ENCODE peak calls at places on chromosomes 6 and 20, in ten cellular contexts. N is PC-3; C is fibroblast of the aortic adventitia; G is CD4-positive, alpha-beta T cell; S is heart right ventricle; D is heart left ventricle; M is foreskin fibroblast; K is IMR-90; U is transverse colon; R is GM23338. I is an unnamed sample.

GRCh38 chr6:14875678-14876063 is 370.2 kb upstream of the JARID2 start:
- DNase-seq in R (no peak), D (no peak), N (no peak), K (no peak), U (no peak), S (no peak), G (no peak), M (no peak), C (no peak), I (no peak)

GRCh38 chr6:144474290-144474689 is 189.2 kb downstream of the UTRN start:
- DNase-seq in D (no peak), G (no peak), R (no peak), N (no peak), S (no peak), M (no peak), K (no peak), C (no peak), U (no peak), I (no peak)

GRCh38 chr6:47251396-47251795 is 58.3 kb downstream of the TNFRSF21 start:
- DNase-seq in R (no peak), D (no peak), S (no peak), U (no peak), C (no peak), G (no peak), M (no peak), N (no peak), K (no peak), I (no peak)

GRCh38 chr6:144219056-144219685 is 66.0 kb upstream of the UTRN start:
- DNase-seq in M (peak), D (no peak), G (no peak), N (peak), K (peak), R (peak), U (no peak), S (no peak), C (peak), I (peak)

GRCh38 chr6:47524136-47524840 is 46.7 kb downstream of the CD2AP start:
- DNase-seq in N (no peak), D (no peak), K (peak), M (no peak), S (no peak), C (peak), U (no peak), R (peak), G (no peak), I (no peak)

GRCh38 chr6:160881409-160881808 is 110.2 kb upstream of the MAP3K4 start:
- DNase-seq in D (no peak), C (no peak), U (no peak), N (no peak), S (no peak), R (no peak), M (peak), G (no peak), K (no peak), I (peak)

GRCh38 chr6:135922746-135923145 is 71.2 kb downstream of the PDE7B start:
- DNase-seq in G (no peak), S (peak), R (no peak), N (peak), U (no peak), K (peak), M (peak), C (peak), D (peak), I (peak)

GRCh38 chr20:44703183-44703925 is 11.8 kb upstream of the CCN5 start:
- DNase-seq in N (no peak), M (peak), K (no peak), G (no peak), R (no peak), C (peak), S (no peak), U (no peak), D (no peak), I (no peak)

GRCh38 chr20:59173938-59174496 is 10.4 kb downstream of the ZNF831 start:
- DNase-seq in R (no peak), S (no peak), K (no peak), N (no peak), D (no peak), U (no peak), C (no peak), G (no peak), M (no peak), I (no peak)

GRCh38 chr6:25882066-25882496 is 8.0 kb upstream of the SLC17A3 start:
- DNase-seq in C (no peak), G (peak), K (no peak), N (no peak), U (peak), S (peak), M (peak), D (no peak), R (peak), I (no peak)

GRCh38 chr6:16332175-16332542 is 93.8 kb downstream of the GMPR start:
- DNase-seq in C (peak), K (peak), M (peak), N (peak), D (peak), U (peak), S (peak), R (peak), G (peak), I (no peak)

GRCh38 chr6:36353411-36353915 is 16.8 kb upstream of the BNIP5 start:
- DNase-seq in R (no peak), C (peak), U (no peak), N (no peak), M (no peak), G (no peak), D (no peak), K (peak), S (no peak), I (no peak)

GRCh38 chr20:10249048-10249770 is 30.6 kb downstream of the SNAP25 start:
- DNase-seq in D (no peak), C (no peak), M (no peak), N (peak), R (peak), G (no peak), S (no peak), U (no peak), K (peak), I (no peak)

GRCh38 chr6:170226647-170227046 is 64.2 kb downstream of the DLL1 start:
- DNase-seq in G (no peak), N (no peak), R (no peak), K (no peak), D (peak), U (no peak), S (no peak), C (no peak), M (no peak), I (no peak)

GRCh38 chr6:26103770-26104456 is 16.7 kb downstream of the HFE start:
- DNase-seq in D (peak), C (peak), K (peak), M (peak), N (peak), G (peak), S (peak), R (peak), U (peak), I (peak)

GRCh38 chr20:53611449-53611894 is 17.8 kb upstream of the ZNF217 start:
- DNase-seq in C (peak), M (peak), U (peak), D (peak), K (peak), N (peak), G (no peak), S (no peak), R (peak), I (peak)

GRCh38 chr20:49594143-49594928 is 26.4 kb upstream of the PTGIS start:
- DNase-seq in D (peak), K (peak), U (peak), R (no peak), S (peak), G (no peak), N (peak), C (peak), M (peak), I (peak)

GRCh38 chr6:106790146-106790770 is 160.9 kb downstream of the QRSL1 start:
- DNase-seq in M (peak), C (peak), K (no peak), R (no peak), S (no peak), U (no peak), N (no peak), G (no peak), D (no peak), I (no peak)

GRCh38 chr20:44008806-44009678 is 94.4 kb downstream of the TOX2 start:
- DNase-seq in D (no peak), M (no peak), U (no peak), G (no peak), K (no peak), S (no peak), R (no peak), N (peak), C (no peak), I (no peak)

GRCh38 chr20:62692176-62692575 is 16.5 kb upstream of the NTSR1 start:
- DNase-seq in C (no peak), N (no peak), D (no peak), G (no peak), U (no peak), S (no peak), K (no peak), M (peak), R (no peak), I (no peak)

GRCh38 chr6:149903938-149904611 is 6.2 kb upstream of the RAET1E start:
- DNase-seq in U (no peak), D (no peak), M (no peak), S (no peak), R (no peak), K (no peak), G (no peak), N (no peak), C (no peak), I (no peak)

GRCh38 chr20:45945678-45946148 is 11.2 kb downstream of the PCIF1 start:
- DNase-seq in D (no peak), R (no peak), U (no peak), K (peak), G (no peak), M (peak), N (no peak), S (no peak), C (no peak), I (no peak)

GRCh38 chr20:14583413-14583812 is 246.0 kb upstream of the FLRT3 start:
- DNase-seq in N (peak), K (peak), D (no peak), C (no peak), U (no peak), S (no peak), G (no peak), R (no peak), M (peak), I (no peak)

GRCh38 chr6:50361641-50362331 is 312.1 kb upstream of the DEFB112 start:
- DNase-seq in R (peak), M (peak), D (no peak), U (no peak), K (no peak), N (no peak), G (no peak), C (no peak), S (no peak), I (no peak)

GRCh38 chr6:142886431-142887170 is 58.4 kb downstream of the HIVEP2 start:
- DNase-seq in N (peak), G (no peak), D (no peak), K (peak), S (no peak), R (peak), M (peak), U (no peak), C (peak), I (no peak)

GRCh38 chr6:22099241-22099640 is 197.6 kb downstream of the PRL start:
- DNase-seq in U (no peak), K (no peak), N (no peak), M (no peak), G (no peak), R (no peak), C (no peak), D (no peak), S (no peak), I (peak)

GRCh38 chr6:34143884-34144580 is 1.9 kb downstream of the GRM4 start:
- DNase-seq in S (no peak), D (no peak), C (no peak), N (no peak), K (no peak), R (peak), M (peak), U (no peak), G (peak), I (no peak)

GRCh38 chr6:3334579-3334978 is 75.8 kb downstream of the PSMG4 start:
- DNase-seq in S (peak), C (no peak), D (no peak), G (no peak), K (no peak), U (peak), R (no peak), N (no peak), M (no peak), I (no peak)

GRCh38 chr6:63440057-63440456 is 120.3 kb upstream of the LGSN start:
- DNase-seq in M (no peak), N (no peak), G (no peak), S (no peak), U (no peak), C (no peak), R (no peak), K (no peak), D (no peak), I (no peak)

DNA sequence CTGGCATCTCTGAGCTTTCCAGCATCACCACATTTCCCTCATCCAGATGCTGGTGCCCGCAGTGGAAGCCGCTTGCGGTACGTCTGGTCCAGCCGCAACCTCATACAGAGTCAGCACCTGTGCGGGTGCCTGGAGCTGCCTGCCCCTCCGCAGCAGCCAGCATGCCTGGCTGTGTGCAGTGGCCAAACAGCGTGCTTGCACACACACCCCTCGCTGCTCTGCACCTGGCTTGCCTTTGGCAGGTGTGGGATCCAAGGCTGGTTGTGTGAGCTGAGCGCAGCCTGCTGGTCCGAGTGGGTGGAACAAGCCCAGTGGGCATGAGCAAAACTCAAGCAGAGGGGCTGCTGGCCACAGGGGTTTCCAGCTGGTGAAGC is 3.1 kb upstream of the HINT3 start:
- DNase-seq in S (no peak), N (peak), D (no peak), G (no peak), U (peak), C (no peak), R (peak), K (no peak), M (no peak), I (no peak)
- TF ChIP-seq CTCF in S (no peak), N (peak), D (no peak), G (no peak), U (peak), C (no peak), R (peak), K (peak), M (no peak), I (no peak)

DNA sequence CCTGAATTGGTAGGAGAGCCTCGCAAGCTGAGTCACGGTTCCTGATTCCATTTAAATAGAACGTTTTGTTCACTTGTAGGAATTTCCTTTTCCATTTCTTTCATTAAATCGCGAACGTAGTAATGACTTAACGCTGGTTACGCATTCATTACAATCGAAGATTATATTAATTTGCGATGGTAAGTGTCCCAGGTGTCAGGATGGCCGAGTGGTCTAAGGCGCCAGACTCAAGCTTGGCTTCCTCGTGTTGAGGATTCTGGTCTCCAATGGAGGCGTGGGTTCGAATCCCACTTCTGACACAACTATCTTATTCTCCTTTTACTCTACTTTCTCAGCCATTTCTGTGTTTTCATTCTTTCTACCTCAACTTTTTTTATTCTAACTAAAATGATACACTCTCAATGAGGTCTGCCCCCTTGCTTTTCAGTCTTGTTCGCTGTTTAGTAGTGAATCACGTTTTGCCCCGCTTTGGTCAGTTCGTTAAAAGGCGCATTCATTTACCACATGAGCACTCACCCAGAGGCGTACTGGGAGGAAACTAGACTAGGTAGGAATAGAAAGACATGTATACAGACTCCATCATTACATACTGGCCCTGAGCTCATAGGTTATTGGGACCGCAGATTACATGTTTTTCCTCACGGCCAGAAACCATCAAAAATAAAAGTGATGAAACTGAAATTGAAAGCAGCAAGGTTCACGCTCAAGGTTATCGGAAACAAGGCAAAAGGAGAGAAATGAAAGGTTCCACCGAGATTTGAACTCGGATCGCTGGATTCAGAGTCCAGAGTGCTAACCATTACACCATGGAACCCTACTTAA is 17.3 kb upstream of the TRIM27 start:
- DNase-seq in M (peak), R (peak), U (peak), N (peak), S (peak), C (peak), G (peak), D (peak), K (peak), I (peak)
- TF ChIP-seq CTCF in M (no peak), R (no peak), U (no peak), N (no peak), S (no peak), C (no peak), G (no peak), D (no peak), K (no peak), I (no peak)

GRCh38 chr6:19408331-19408730 is 428.8 kb upstream of the ID4 start:
- DNase-seq in U (no peak), S (no peak), M (peak), C (peak), K (no peak), G (no peak), D (no peak), R (no peak), N (peak), I (no peak)

GRCh38 chr6:19415605-19416326 is 421.4 kb upstream of the ID4 start:
- DNase-seq in U (no peak), C (peak), K (peak), N (peak), S (no peak), G (no peak), D (no peak), R (no peak), M (peak), I (no peak)

GRCh38 chr6:19413323-19413722 is 423.8 kb upstream of the ID4 start:
- DNase-seq in R (no peak), C (peak), G (no peak), S (no peak), U (no peak), M (peak), D (no peak), N (peak), K (peak), I (no peak)

GRCh38 chr6:19410477-19410876 is 426.7 kb upstream of the ID4 start:
- DNase-seq in G (no peak), D (no peak), U (no peak), C (peak), S (no peak), K (peak), N (peak), R (no peak), M (peak), I (no peak)
- TF ChIP-seq CTCF in G (no peak), D (no peak), U (no peak), C (no peak), S (no peak), K (no peak), N (peak), R (no peak), M (no peak), I (no peak)

GRCh38 chr20:18613553-18613952 is 25.7 kb downstream of the DTD1 start:
- DNase-seq in K (peak), S (no peak), M (peak), G (no peak), C (no peak), D (no peak), N (peak), U (no peak), R (no peak), I (peak)
- TF ChIP-seq CTCF in K (peak), S (no peak), M (no peak), G (no peak), C (no peak), D (no peak), N (peak), U (no peak), R (no peak), I (no peak)

DNA sequence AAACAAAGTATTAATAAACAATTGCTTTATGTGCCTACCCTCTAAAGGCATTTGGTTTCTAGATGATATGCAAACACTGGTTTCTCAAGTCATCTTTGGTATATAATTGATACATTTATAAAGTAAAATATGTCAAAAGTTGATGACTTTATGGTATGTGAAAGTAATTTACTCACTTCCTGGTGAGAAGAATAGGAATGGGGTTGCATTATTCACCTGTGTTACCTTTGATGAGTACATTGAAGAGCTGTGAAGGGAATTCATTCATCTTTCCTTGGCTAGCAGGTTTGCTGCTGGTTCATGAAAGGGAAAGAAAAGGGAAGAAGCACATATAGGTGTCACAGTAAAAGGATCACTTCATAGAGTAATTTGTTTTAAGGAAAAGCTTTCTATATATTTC is 20.4 kb downstream of the RNF217 start:
- DNase-seq in S (no peak), N (peak), M (no peak), R (no peak), D (no peak), U (no peak), K (no peak), C (no peak), G (no peak), I (no peak)
- TF ChIP-seq CTCF in S (no peak), N (no peak), M (no peak), R (no peak), D (no peak), U (no peak), K (no peak), C (no peak), G (no peak), I (no peak)

DNA sequence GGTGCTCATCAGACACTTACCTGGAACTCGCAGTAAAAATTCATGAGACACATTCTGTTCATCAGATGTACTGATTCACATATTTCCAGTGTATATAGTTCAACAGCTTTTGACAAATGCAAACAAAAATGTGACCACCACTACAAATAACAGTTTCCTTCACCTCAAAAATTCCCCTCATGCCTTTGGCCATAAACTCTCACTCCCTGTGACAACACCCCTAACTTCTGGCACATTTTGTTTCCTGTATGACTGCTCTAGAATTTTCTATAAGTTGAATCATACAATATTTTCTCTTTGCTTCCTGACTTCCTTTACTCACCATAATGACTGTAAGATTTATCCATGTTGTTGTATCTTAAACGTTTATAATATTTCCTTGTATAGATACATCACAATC is 63.7 kb downstream of the C6orf118 start:
- DNase-seq in U (no peak), D (no peak), K (no peak), G (no peak), C (peak), R (no peak), N (peak), S (no peak), M (no peak), I (no peak)
- TF ChIP-seq CTCF in U (no peak), D (no peak), K (no peak), G (no peak), C (no peak), R (no peak), N (peak), S (no peak), M (no peak), I (no peak)